ENCODE peak calls at places on chromosomes 11 and 22, in nine cellular contexts. M is NCI-H524; O is HL-60; D is GM10248; X is osteocyte; F is renal cortical epithelial cell; I is GM12865; E is naive thymus-derived CD8-positive, alpha-beta T cell; C is AG10803. Z is an unnamed sample.

GRCh38 chr11:115869780-115870431 is 365.7 kb upstream of the CADM1 start:
- DNase-seq in M (peak; percentile 41), O (peak; percentile 7), D (peak; percentile 71), X (no peak), F (peak; percentile 16), I (peak; percentile 88), E (no peak), C (no peak), Z (peak; percentile 89)

GRCh38 chr11:63635762-63636465 is 21.7 kb upstream of the PLAAT3 start:
- DNase-seq in M (peak; percentile 31), O (peak; percentile 60), D (peak; percentile 74), X (no peak), F (peak; percentile 70), I (peak; percentile 73), E (peak; percentile 69), C (peak; percentile 58), Z (peak; percentile 77)

GRCh38 chr11:19988598-19988997 is 171.7 kb downstream of the DBX1 start:
- DNase-seq in M (no peak), O (no peak), D (no peak), X (no peak), F (peak; percentile 88), I (no peak), E (no peak), C (peak; percentile 99), Z (no peak)

GRCh38 chr22:46113910-46114517 is 36.3 kb upstream of the PPARA start:
- DNase-seq in M (no peak), O (no peak), D (no peak), X (no peak), F (no peak), I (no peak), E (no peak), C (no peak), Z (peak; percentile 11)

GRCh38 chr11:72439455-72439854 is 5.1 kb upstream of the CLPB start:
- DNase-seq in M (no peak), O (peak; percentile 40), D (no peak), X (no peak), F (peak; percentile 76), I (no peak), E (no peak), C (peak; percentile 88), Z (no peak)

GRCh38 chr11:72704783-72705287 is 30.6 kb upstream of the PDE2A start:
- DNase-seq in M (no peak), O (no peak), D (no peak), X (no peak), F (no peak), I (peak; percentile 47), E (no peak), C (no peak), Z (no peak)

GRCh38 chr22:38569181-38569971 is 607 bp downstream of the DMC1 start:
- DNase-seq in M (no peak), O (no peak), D (no peak), X (no peak), F (no peak), I (peak; percentile 26), E (no peak), C (no peak), Z (no peak)

GRCh38 chr22:22770280-22770871 is 117.2 kb upstream of the IGLL5 start:
- DNase-seq in M (peak; percentile 9), O (peak; percentile 21), D (no peak), X (peak; percentile 80), F (no peak), I (peak; percentile 11), E (peak; percentile 20), C (no peak), Z (peak; percentile 9)

GRCh38 chr11:79579063-79579462 is 138.2 kb upstream of the TENM4 start:
- DNase-seq in M (no peak), O (no peak), D (no peak), X (no peak), F (no peak), I (no peak), E (no peak), C (no peak), Z (peak; percentile 27)

GRCh38 chr22:29635734-29636357 is 32.4 kb downstream of the NF2 start:
- DNase-seq in M (peak; percentile 24), O (peak; percentile 24), D (peak; percentile 39), X (no peak), F (peak; percentile 72), I (peak; percentile 57), E (no peak), C (peak; percentile 76), Z (peak; percentile 87)

GRCh38 chr11:2899080-2899783 is 13.7 kb upstream of the CDKN1C start:
- DNase-seq in M (no peak), O (peak; percentile 71), D (no peak), X (no peak), F (no peak), I (no peak), E (no peak), C (no peak), Z (no peak)

GRCh38 chr11:2293396-2294339 is 8.1 kb downstream of the C11orf21 start:
- DNase-seq in M (no peak), O (peak; percentile 79), D (no peak), X (peak; percentile 78), F (no peak), I (no peak), E (no peak), C (no peak), Z (no peak)

GRCh38 chr22:47304191-47304831 is 541.9 kb downstream of the TBC1D22A start:
- DNase-seq in M (no peak), O (no peak), D (no peak), X (peak; percentile 77), F (no peak), I (no peak), E (no peak), C (no peak), Z (no peak)

GRCh38 chr22:30424471-30425326 is 869 bp upstream of the MTFP1 start:
- DNase-seq in M (no peak), O (peak; percentile 20), D (no peak), X (no peak), F (peak; percentile 52), I (peak; percentile 56), E (no peak), C (no peak), Z (peak; percentile 55)

GRCh38 chr11:116993599-116993998 is 104.6 kb downstream of the SIK3 start:
- DNase-seq in M (no peak), O (no peak), D (no peak), X (no peak), F (no peak), I (no peak), E (peak; percentile 47), C (peak; percentile 29), Z (peak; percentile 43)

GRCh38 chr11:9741260-9741659 is 77.4 kb downstream of the SWAP70 start:
- DNase-seq in M (no peak), O (no peak), D (no peak), X (no peak), F (no peak), I (no peak), E (no peak), C (no peak), Z (no peak)

GRCh38 chr22:39994566-39995345 is at the start of gene FAM83F:
- DNase-seq in M (no peak), O (no peak), D (peak; percentile 58), X (no peak), F (no peak), I (no peak), E (peak; percentile 50), C (no peak), Z (peak; percentile 45)

GRCh38 chr22:45671051-45671782 is 417 bp upstream of the ATXN10 start:
- DNase-seq in M (no peak), O (no peak), D (no peak), X (no peak), F (no peak), I (no peak), E (no peak), C (peak; percentile 23), Z (no peak)

GRCh38 chr11:75931124-75931523 is 116.1 kb downstream of the UVRAG start:
- DNase-seq in M (no peak), O (no peak), D (no peak), X (no peak), F (no peak), I (no peak), E (no peak), C (peak; percentile 18), Z (no peak)

GRCh38 chr11:36258730-36259360 is 30.4 kb downstream of the COMMD9 start:
- DNase-seq in M (peak; percentile 78), O (peak; percentile 64), D (peak; percentile 40), X (peak; percentile 87), F (peak; percentile 54), I (peak; percentile 35), E (no peak), C (peak; percentile 81), Z (peak; percentile 88)

GRCh38 chr22:37166675-37167066 is 17.0 kb upstream of the IL2RB start:
- DNase-seq in M (peak; percentile 38), O (peak; percentile 71), D (peak; percentile 88), X (peak; percentile 92), F (peak; percentile 43), I (peak; percentile 91), E (peak; percentile 78), C (peak; percentile 70), Z (peak; percentile 56)

GRCh38 chr11:57214087-57214395 is 23.0 kb downstream of the APLNR start:
- DNase-seq in M (no peak), O (no peak), D (no peak), X (no peak), F (no peak), I (no peak), E (no peak), C (peak; percentile 20), Z (no peak)

GRCh38 chr11:104892723-104893511 is 5.3 kb downstream of the CASP12 start:
- DNase-seq in M (no peak), O (no peak), D (no peak), X (no peak), F (peak; percentile 5), I (no peak), E (no peak), C (peak; percentile 18), Z (no peak)

GRCh38 chr11:37699644-37700043 is 1101.6 kb upstream of the RAG2 start:
- DNase-seq in M (no peak), O (no peak), D (no peak), X (no peak), F (no peak), I (no peak), E (no peak), C (no peak), Z (peak; percentile 80)

GRCh38 chr22:27850000-27850465 is 48.5 kb upstream of the MN1 start:
- DNase-seq in M (no peak), O (no peak), D (no peak), X (no peak), F (no peak), I (no peak), E (no peak), C (peak; percentile 38), Z (no peak)

GRCh38 chr11:1204381-1205101 is 18.3 kb upstream of the MUC5B start:
- DNase-seq in M (no peak), O (no peak), D (no peak), X (peak; percentile 74), F (no peak), I (no peak), E (no peak), C (no peak), Z (no peak)

GRCh38 chr11:111555255-111555654 is 14.7 kb downstream of the LAYN start:
- DNase-seq in M (no peak), O (no peak), D (no peak), X (no peak), F (peak; percentile 70), I (no peak), E (no peak), C (peak; percentile 76), Z (peak; percentile 19)

GRCh38 chr11:12042215-12042676 is 33.8 kb upstream of the DKK3 start:
- DNase-seq in M (no peak), O (peak; percentile 78), D (no peak), X (peak; percentile 6), F (peak; percentile 99), I (no peak), E (no peak), C (peak; percentile 99), Z (no peak)

GRCh38 chr11:114594703-114595102 is 883 bp downstream of the NXPE4 start:
- DNase-seq in M (no peak), O (no peak), D (no peak), X (no peak), F (no peak), I (no peak), E (no peak), C (no peak), Z (no peak)

GRCh38 chr11:65297026-65297667 is 17.5 kb upstream of the CDC42EP2 start:
- DNase-seq in M (no peak), O (no peak), D (no peak), X (no peak), F (no peak), I (no peak), E (no peak), C (no peak), Z (no peak)

GRCh38 chr22:39220897-39221850 is 23.6 kb downstream of the PDGFB start:
- DNase-seq in M (no peak), O (no peak), D (no peak), X (no peak), F (no peak), I (no peak), E (no peak), C (peak; percentile 74), Z (no peak)

Z was measured in NCI-H2171 treated with DMSO at 0.1 percent for 48 hours.